ENCODE peak calls at places on chromosomes 1 and 21, in four cellular contexts. F is SK-N-SH, O is HepG2, I is GM12878. U is an unnamed sample.

GRCh38 chr1:32743380-32744062 is 41.0 kb upstream of the SYNC start:
- DNase-seq in F (no peak), O (no peak), I (no peak), U (peak; percentile 52)

GRCh38 chr1:180002437-180002836 is 47.8 kb downstream of the CEP350 start:
- DNase-seq in F (no peak), O (no peak), I (no peak), U (no peak)

GRCh38 chr1:205183676-205184335 is 27.7 kb downstream of the DSTYK start:
- DNase-seq in F (no peak), O (no peak), I (no peak), U (no peak)

GRCh38 chr1:121458291-121459048 is 273.7 kb downstream of the SRGAP2C start:
- DNase-seq in F (no peak), O (no peak), I (peak; percentile 58), U (no peak)

GRCh38 chr21:33587792-33588484 is 546 bp downstream of the DONSON start:
- DNase-seq in F (no peak), O (no peak), I (no peak), U (peak; percentile 56)

GRCh38 chr1:200410566-200410878 is 686 bp upstream of the ZNF281 start:
- DNase-seq in F (peak; percentile 10), O (no peak), I (no peak), U (peak; percentile 93)

GRCh38 chr21:44372616-44373015 is 19.2 kb downstream of the TRPM2 start:
- DNase-seq in F (no peak), O (no peak), I (no peak), U (no peak)

GRCh38 chr1:95169544-95169943 is 52.4 kb downstream of the TLCD4 start:
- DNase-seq in F (no peak), O (peak; percentile 46), I (no peak), U (no peak)

GRCh38 chr1:46244656-46245371 is 2.7 kb upstream of the RAD54L start:
- DNase-seq in F (peak; percentile 50), O (no peak), I (no peak), U (peak; percentile 30)

GRCh38 chr1:211381481-211382181 is 55.0 kb downstream of the TRAF5 start:
- DNase-seq in F (no peak), O (no peak), I (no peak), U (no peak)

GRCh38 chr21:18716578-18717138 is 313.1 kb upstream of the TMPRSS15 start:
- DNase-seq in F (no peak), O (no peak), I (no peak), U (no peak)

GRCh38 chr1:54975709-54976108 is 4.7 kb upstream of the TMEM61 start:
- DNase-seq in F (no peak), O (no peak), I (no peak), U (no peak)

GRCh38 chr21:31862078-31862477 is 10.7 kb upstream of the HUNK start:
- DNase-seq in F (no peak), O (no peak), I (no peak), U (peak; percentile 20)
- TF ChIP-seq JUND in F (no peak), O (no peak), I (no peak), U (no peak)

GRCh38 chr1:169044296-169044695 is 62.2 kb upstream of the ATP1B1 start:
- DNase-seq in F (no peak), O (no peak), I (peak; percentile 76), U (no peak)
- TF ChIP-seq JUND in F (no peak), O (no peak), I (no peak), U (no peak)

DNA sequence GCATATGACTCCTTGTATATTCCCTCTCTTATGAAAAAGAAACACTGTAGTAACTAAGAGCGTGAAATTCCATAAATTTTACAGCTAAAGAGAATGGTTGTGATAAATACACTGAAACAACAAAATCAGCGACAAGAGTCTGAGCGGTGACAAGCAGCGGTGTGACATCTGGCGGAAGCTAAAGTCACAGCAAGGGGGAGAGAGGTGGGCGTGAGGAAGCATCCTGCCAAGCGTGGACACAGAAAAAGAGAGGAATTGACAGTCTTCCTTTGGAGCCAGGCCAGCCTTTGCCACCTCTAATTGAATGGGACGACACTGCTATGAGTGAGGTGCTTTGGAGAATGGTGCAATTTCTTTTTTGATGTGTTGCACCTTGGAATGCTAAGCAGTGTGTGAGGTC is 25.9 kb downstream of the PSMB2 start:
- DNase-seq in F (no peak), O (no peak), I (no peak), U (no peak)
- TF ChIP-seq JUND in F (no peak), O (no peak), I (no peak), U (no peak)

DNA sequence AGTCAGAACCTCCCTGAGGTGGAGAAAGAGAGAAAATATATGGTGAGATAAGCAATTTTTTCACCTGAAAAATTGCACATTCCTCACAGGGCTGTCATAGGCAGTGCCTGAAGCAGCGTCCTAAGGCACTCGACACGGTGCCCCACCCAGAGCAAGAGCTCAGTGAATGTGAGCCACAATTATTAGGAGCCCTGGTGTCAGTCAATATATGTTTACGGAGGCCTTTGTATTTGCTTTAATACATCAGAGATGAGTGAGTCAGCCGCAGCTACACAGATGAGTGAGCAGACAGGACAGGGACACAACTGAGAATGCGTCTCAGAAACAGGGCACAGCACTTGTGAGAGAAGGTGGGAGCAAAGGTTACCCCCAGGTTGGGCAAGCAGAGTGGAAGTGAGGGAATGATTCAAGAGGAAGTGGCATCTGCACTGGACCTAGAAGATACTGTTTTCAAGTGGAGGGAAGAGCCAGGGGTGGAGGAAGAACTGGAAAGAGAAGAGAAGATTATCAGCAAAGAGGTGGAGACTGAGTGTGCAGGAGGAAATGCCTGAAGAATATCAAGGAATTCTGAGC is 5.2 kb upstream of the PIGC start:
- DNase-seq in F (no peak), O (peak; percentile 92), I (no peak), U (no peak)
- TF ChIP-seq JUND in F (no peak), O (no peak), I (no peak), U (no peak)